ENCODE peak calls at places on chromosomes 5 and 9, in six cellular contexts. One of them, this sample, is unnamed.

GRCh38 chr5:5374034-5374715 is 48.3 kb upstream of the ICE1 start:
- DNase-seq in activated naive CD4-positive, alpha-beta T cell treated with anti-CD3 and anti-CD28 coated beads, Interleukin-2, amount 10 ng/mL, durations not matched to agents 7 days and 5 days: no peak
- DNase-seq in NCI-H1048: no peak
- DNase-seq in effector memory CD8-positive, alpha-beta T cell: no peak
- DNase-seq in NCI-H1417: no peak
- DNase-seq in mesenteric fat pad: no peak
- DNase-seq in this sample: no peak

GRCh38 chr5:134267366-134268018 is 41.6 kb upstream of the PPP2CA start:
- DNase-seq in activated naive CD4-positive, alpha-beta T cell treated with anti-CD3 and anti-CD28 coated beads, Interleukin-2, amount 10 ng/mL, durations not matched to agents 7 days and 5 days: no peak
- DNase-seq in NCI-H1048: no peak
- DNase-seq in effector memory CD8-positive, alpha-beta T cell: no peak
- DNase-seq in NCI-H1417: no peak
- DNase-seq in mesenteric fat pad: no peak
- DNase-seq in this sample: no peak

GRCh38 chr5:135140805-135141204 is 106.8 kb upstream of the PITX1 start:
- DNase-seq in activated naive CD4-positive, alpha-beta T cell treated with anti-CD3 and anti-CD28 coated beads, Interleukin-2, amount 10 ng/mL, durations not matched to agents 7 days and 5 days: no peak
- DNase-seq in NCI-H1048: no peak
- DNase-seq in effector memory CD8-positive, alpha-beta T cell: no peak
- DNase-seq in NCI-H1417: no peak
- DNase-seq in mesenteric fat pad: peak
- DNase-seq in this sample: no peak

GRCh38 chr5:111512026-111512405 is 319 bp downstream of the STARD4 start:
- DNase-seq in activated naive CD4-positive, alpha-beta T cell treated with anti-CD3 and anti-CD28 coated beads, Interleukin-2, amount 10 ng/mL, durations not matched to agents 7 days and 5 days: no peak
- DNase-seq in NCI-H1048: no peak
- DNase-seq in effector memory CD8-positive, alpha-beta T cell: no peak
- DNase-seq in NCI-H1417: peak
- DNase-seq in mesenteric fat pad: no peak
- DNase-seq in this sample: peak

GRCh38 chr5:73233461-73234151 is 60.6 kb downstream of the TMEM174 start:
- DNase-seq in activated naive CD4-positive, alpha-beta T cell treated with anti-CD3 and anti-CD28 coated beads, Interleukin-2, amount 10 ng/mL, durations not matched to agents 7 days and 5 days: no peak
- DNase-seq in NCI-H1048: no peak
- DNase-seq in effector memory CD8-positive, alpha-beta T cell: no peak
- DNase-seq in NCI-H1417: no peak
- DNase-seq in mesenteric fat pad: no peak
- DNase-seq in this sample: peak

GRCh38 chr9:4237748-4238511 is 61.9 kb downstream of the GLIS3 start:
- DNase-seq in activated naive CD4-positive, alpha-beta T cell treated with anti-CD3 and anti-CD28 coated beads, Interleukin-2, amount 10 ng/mL, durations not matched to agents 7 days and 5 days: no peak
- DNase-seq in NCI-H1048: no peak
- DNase-seq in effector memory CD8-positive, alpha-beta T cell: no peak
- DNase-seq in NCI-H1417: no peak
- DNase-seq in mesenteric fat pad: no peak
- DNase-seq in this sample: no peak

GRCh38 chr9:131203438-131204219 is 72.7 kb downstream of the FAM78A start:
- DNase-seq in activated naive CD4-positive, alpha-beta T cell treated with anti-CD3 and anti-CD28 coated beads, Interleukin-2, amount 10 ng/mL, durations not matched to agents 7 days and 5 days: peak
- DNase-seq in NCI-H1048: no peak
- DNase-seq in effector memory CD8-positive, alpha-beta T cell: no peak
- DNase-seq in NCI-H1417: no peak
- DNase-seq in mesenteric fat pad: no peak
- DNase-seq in this sample: no peak

GRCh38 chr5:40436535-40437237 is 243.0 kb upstream of the PTGER4 start:
- DNase-seq in activated naive CD4-positive, alpha-beta T cell treated with anti-CD3 and anti-CD28 coated beads, Interleukin-2, amount 10 ng/mL, durations not matched to agents 7 days and 5 days: peak
- DNase-seq in NCI-H1048: no peak
- DNase-seq in effector memory CD8-positive, alpha-beta T cell: peak
- DNase-seq in NCI-H1417: no peak
- DNase-seq in mesenteric fat pad: no peak
- DNase-seq in this sample: no peak

GRCh38 chr9:5879419-5880181 is 11.1 kb upstream of the MLANA start:
- DNase-seq in activated naive CD4-positive, alpha-beta T cell treated with anti-CD3 and anti-CD28 coated beads, Interleukin-2, amount 10 ng/mL, durations not matched to agents 7 days and 5 days: no peak
- DNase-seq in NCI-H1048: no peak
- DNase-seq in effector memory CD8-positive, alpha-beta T cell: no peak
- DNase-seq in NCI-H1417: no peak
- DNase-seq in mesenteric fat pad: no peak
- DNase-seq in this sample: peak

GRCh38 chr9:95494022-95494415 is 22.8 kb downstream of the PTCH1 start:
- DNase-seq in activated naive CD4-positive, alpha-beta T cell treated with anti-CD3 and anti-CD28 coated beads, Interleukin-2, amount 10 ng/mL, durations not matched to agents 7 days and 5 days: no peak
- DNase-seq in NCI-H1048: no peak
- DNase-seq in effector memory CD8-positive, alpha-beta T cell: no peak
- DNase-seq in NCI-H1417: peak
- DNase-seq in mesenteric fat pad: no peak
- DNase-seq in this sample: no peak

GRCh38 chr5:132059696-132060500 is 557 bp upstream of the IL3 start:
- DNase-seq in activated naive CD4-positive, alpha-beta T cell treated with anti-CD3 and anti-CD28 coated beads, Interleukin-2, amount 10 ng/mL, durations not matched to agents 7 days and 5 days: peak
- DNase-seq in NCI-H1048: no peak
- DNase-seq in effector memory CD8-positive, alpha-beta T cell: no peak
- DNase-seq in NCI-H1417: no peak
- DNase-seq in mesenteric fat pad: peak
- DNase-seq in this sample: no peak

GRCh38 chr9:87545858-87546257 is 48.2 kb downstream of the DAPK1 start:
- DNase-seq in activated naive CD4-positive, alpha-beta T cell treated with anti-CD3 and anti-CD28 coated beads, Interleukin-2, amount 10 ng/mL, durations not matched to agents 7 days and 5 days: no peak
- DNase-seq in NCI-H1048: no peak
- DNase-seq in effector memory CD8-positive, alpha-beta T cell: no peak
- DNase-seq in NCI-H1417: no peak
- DNase-seq in mesenteric fat pad: no peak
- DNase-seq in this sample: no peak

GRCh38 chr9:1018121-1018520 is 32.0 kb upstream of the DMRT2 start:
- DNase-seq in activated naive CD4-positive, alpha-beta T cell treated with anti-CD3 and anti-CD28 coated beads, Interleukin-2, amount 10 ng/mL, durations not matched to agents 7 days and 5 days: peak
- DNase-seq in NCI-H1048: no peak
- DNase-seq in effector memory CD8-positive, alpha-beta T cell: no peak
- DNase-seq in NCI-H1417: no peak
- DNase-seq in mesenteric fat pad: no peak
- DNase-seq in this sample: no peak

GRCh38 chr5:130045334-130045733 is 141.1 kb downstream of the CHSY3 start:
- DNase-seq in activated naive CD4-positive, alpha-beta T cell treated with anti-CD3 and anti-CD28 coated beads, Interleukin-2, amount 10 ng/mL, durations not matched to agents 7 days and 5 days: no peak
- DNase-seq in NCI-H1048: no peak
- DNase-seq in effector memory CD8-positive, alpha-beta T cell: no peak
- DNase-seq in NCI-H1417: no peak
- DNase-seq in mesenteric fat pad: no peak
- DNase-seq in this sample: no peak

GRCh38 chr9:107277801-107278200 is 5.3 kb upstream of the RAD23B start:
- DNase-seq in activated naive CD4-positive, alpha-beta T cell treated with anti-CD3 and anti-CD28 coated beads, Interleukin-2, amount 10 ng/mL, durations not matched to agents 7 days and 5 days: no peak
- DNase-seq in NCI-H1048: no peak
- DNase-seq in effector memory CD8-positive, alpha-beta T cell: no peak
- DNase-seq in NCI-H1417: no peak
- DNase-seq in mesenteric fat pad: no peak
- DNase-seq in this sample: no peak

GRCh38 chr5:156589859-156590216 is 260.3 kb upstream of the PPP1R2B start:
- DNase-seq in activated naive CD4-positive, alpha-beta T cell treated with anti-CD3 and anti-CD28 coated beads, Interleukin-2, amount 10 ng/mL, durations not matched to agents 7 days and 5 days: no peak
- DNase-seq in NCI-H1048: no peak
- DNase-seq in effector memory CD8-positive, alpha-beta T cell: no peak
- DNase-seq in NCI-H1417: no peak
- DNase-seq in mesenteric fat pad: no peak
- DNase-seq in this sample: no peak

GRCh38 chr9:93671030-93671358 is 94.6 kb downstream of the PHF2 start:
- DNase-seq in activated naive CD4-positive, alpha-beta T cell treated with anti-CD3 and anti-CD28 coated beads, Interleukin-2, amount 10 ng/mL, durations not matched to agents 7 days and 5 days: no peak
- DNase-seq in NCI-H1048: no peak
- DNase-seq in effector memory CD8-positive, alpha-beta T cell: no peak
- DNase-seq in NCI-H1417: no peak
- DNase-seq in mesenteric fat pad: no peak
- DNase-seq in this sample: no peak

GRCh38 chr9:93813687-93814560 is 141.2 kb downstream of the BARX1 start:
- DNase-seq in activated naive CD4-positive, alpha-beta T cell treated with anti-CD3 and anti-CD28 coated beads, Interleukin-2, amount 10 ng/mL, durations not matched to agents 7 days and 5 days: no peak
- DNase-seq in NCI-H1048: no peak
- DNase-seq in effector memory CD8-positive, alpha-beta T cell: no peak
- DNase-seq in NCI-H1417: peak
- DNase-seq in mesenteric fat pad: no peak
- DNase-seq in this sample: no peak

GRCh38 chr5:56900858-56901578 is 8.4 kb upstream of the SETD9 start:
- DNase-seq in activated naive CD4-positive, alpha-beta T cell treated with anti-CD3 and anti-CD28 coated beads, Interleukin-2, amount 10 ng/mL, durations not matched to agents 7 days and 5 days: peak
- DNase-seq in NCI-H1048: no peak
- DNase-seq in effector memory CD8-positive, alpha-beta T cell: peak
- DNase-seq in NCI-H1417: peak
- DNase-seq in mesenteric fat pad: no peak
- DNase-seq in this sample: peak

GRCh38 chr5:116271432-116271831 is 186.6 kb downstream of the COMMD10 start:
- DNase-seq in activated naive CD4-positive, alpha-beta T cell treated with anti-CD3 and anti-CD28 coated beads, Interleukin-2, amount 10 ng/mL, durations not matched to agents 7 days and 5 days: no peak
- DNase-seq in NCI-H1048: no peak
- DNase-seq in effector memory CD8-positive, alpha-beta T cell: no peak
- DNase-seq in NCI-H1417: no peak
- DNase-seq in mesenteric fat pad: no peak
- DNase-seq in this sample: no peak

GRCh38 chr5:120624021-120624563 is 160.0 kb downstream of the PRR16 start:
- DNase-seq in activated naive CD4-positive, alpha-beta T cell treated with anti-CD3 and anti-CD28 coated beads, Interleukin-2, amount 10 ng/mL, durations not matched to agents 7 days and 5 days: no peak
- DNase-seq in NCI-H1048: no peak
- DNase-seq in effector memory CD8-positive, alpha-beta T cell: no peak
- DNase-seq in NCI-H1417: no peak
- DNase-seq in mesenteric fat pad: no peak
- DNase-seq in this sample: peak

GRCh38 chr9:124008307-124008854 is 3.2 kb upstream of the LHX2 start:
- DNase-seq in activated naive CD4-positive, alpha-beta T cell treated with anti-CD3 and anti-CD28 coated beads, Interleukin-2, amount 10 ng/mL, durations not matched to agents 7 days and 5 days: no peak
- DNase-seq in NCI-H1048: no peak
- DNase-seq in effector memory CD8-positive, alpha-beta T cell: no peak
- DNase-seq in NCI-H1417: peak
- DNase-seq in mesenteric fat pad: no peak
- DNase-seq in this sample: no peak

GRCh38 chr5:67206381-67207328 is 10.1 kb upstream of the CD180 start:
- DNase-seq in activated naive CD4-positive, alpha-beta T cell treated with anti-CD3 and anti-CD28 coated beads, Interleukin-2, amount 10 ng/mL, durations not matched to agents 7 days and 5 days: peak
- DNase-seq in NCI-H1048: no peak
- DNase-seq in effector memory CD8-positive, alpha-beta T cell: peak
- DNase-seq in NCI-H1417: no peak
- DNase-seq in mesenteric fat pad: no peak
- DNase-seq in this sample: no peak

GRCh38 chr5:133489632-133490031 is 122.7 kb downstream of the FSTL4 start:
- DNase-seq in activated naive CD4-positive, alpha-beta T cell treated with anti-CD3 and anti-CD28 coated beads, Interleukin-2, amount 10 ng/mL, durations not matched to agents 7 days and 5 days: peak
- DNase-seq in NCI-H1048: no peak
- DNase-seq in effector memory CD8-positive, alpha-beta T cell: no peak
- DNase-seq in NCI-H1417: no peak
- DNase-seq in mesenteric fat pad: no peak
- DNase-seq in this sample: no peak

GRCh38 chr5:53170748-53171349 is 61.3 kb upstream of the MOCS2 start:
- DNase-seq in activated naive CD4-positive, alpha-beta T cell treated with anti-CD3 and anti-CD28 coated beads, Interleukin-2, amount 10 ng/mL, durations not matched to agents 7 days and 5 days: peak
- DNase-seq in NCI-H1048: no peak
- DNase-seq in effector memory CD8-positive, alpha-beta T cell: no peak
- DNase-seq in NCI-H1417: peak
- DNase-seq in mesenteric fat pad: no peak
- DNase-seq in this sample: peak

GRCh38 chr9:34097865-34098264 is 28.6 kb downstream of the DCAF12 start:
- DNase-seq in activated naive CD4-positive, alpha-beta T cell treated with anti-CD3 and anti-CD28 coated beads, Interleukin-2, amount 10 ng/mL, durations not matched to agents 7 days and 5 days: no peak
- DNase-seq in NCI-H1048: no peak
- DNase-seq in effector memory CD8-positive, alpha-beta T cell: no peak
- DNase-seq in NCI-H1417: no peak
- DNase-seq in mesenteric fat pad: no peak
- DNase-seq in this sample: no peak

GRCh38 chr9:93292664-93293328 is 108.9 kb downstream of the WNK2 start:
- DNase-seq in activated naive CD4-positive, alpha-beta T cell treated with anti-CD3 and anti-CD28 coated beads, Interleukin-2, amount 10 ng/mL, durations not matched to agents 7 days and 5 days: no peak
- DNase-seq in NCI-H1048: no peak
- DNase-seq in effector memory CD8-positive, alpha-beta T cell: no peak
- DNase-seq in NCI-H1417: no peak
- DNase-seq in mesenteric fat pad: peak
- DNase-seq in this sample: no peak

GRCh38 chr5:142283304-142283703 is 41.5 kb downstream of the SPRY4 start:
- DNase-seq in activated naive CD4-positive, alpha-beta T cell treated with anti-CD3 and anti-CD28 coated beads, Interleukin-2, amount 10 ng/mL, durations not matched to agents 7 days and 5 days: no peak
- DNase-seq in NCI-H1048: no peak
- DNase-seq in effector memory CD8-positive, alpha-beta T cell: no peak
- DNase-seq in NCI-H1417: no peak
- DNase-seq in mesenteric fat pad: peak
- DNase-seq in this sample: no peak

GRCh38 chr9:138020120-138020794 is 142.7 kb downstream of the CACNA1B start:
- DNase-seq in activated naive CD4-positive, alpha-beta T cell treated with anti-CD3 and anti-CD28 coated beads, Interleukin-2, amount 10 ng/mL, durations not matched to agents 7 days and 5 days: no peak
- DNase-seq in NCI-H1048: no peak
- DNase-seq in effector memory CD8-positive, alpha-beta T cell: no peak
- DNase-seq in NCI-H1417: peak
- DNase-seq in mesenteric fat pad: peak
- DNase-seq in this sample: no peak

This sample was measured in AG08396.